ENCODE peak calls at places on chromosomes 12 and 14, in four cellular contexts. V, Q, H and K are unnamed samples.

GRCh38 chr14:58171090-58171489 is 19.1 kb upstream of the ARMH4 start:
- DNase-seq in H (peak; percentile 76), Q (peak; percentile 64), V (peak; percentile 75), K (peak; percentile 93)

GRCh38 chr12:95808146-95808545 is 17.6 kb upstream of the NTN4 start:
- DNase-seq in H (no peak), Q (no peak), V (no peak), K (no peak)

GRCh38 chr12:40058721-40059190 is 47.1 kb downstream of the SLC2A13 start:
- DNase-seq in Q (no peak), V (peak; percentile 26), H (no peak), K (no peak)

GRCh38 chr14:67704484-67705089 is 2.9 kb downstream of the RDH12 start:
- DNase-seq in H (no peak), Q (no peak), V (no peak), K (no peak)

GRCh38 chr12:15001733-15002471 is 29.1 kb downstream of the PDE6H start:
- DNase-seq in H (peak; percentile 24), V (peak; percentile 50), Q (peak; percentile 56), K (peak; percentile 86)

GRCh38 chr12:132294121-132295034 is 35.0 kb downstream of the GALNT9 start:
- DNase-seq in Q (no peak), H (no peak), V (no peak), K (no peak)

GRCh38 chr14:103654619-103655018 is 25.6 kb downstream of the KLC1 start:
- DNase-seq in V (no peak), Q (no peak), H (no peak), K (no peak)

GRCh38 chr12:102702447-102703114 is 214.5 kb downstream of the PAH start:
- DNase-seq in H (peak; percentile 29), V (peak; percentile 30), Q (peak; percentile 60), K (peak; percentile 52)

GRCh38 chr14:61570188-61570960 is 124.9 kb upstream of the HIF1A start:
- DNase-seq in Q (no peak), V (no peak), H (no peak), K (no peak)

GRCh38 chr12:87274594-87275245 is 754.5 kb downstream of the C12orf50 start:
- DNase-seq in H (no peak), Q (no peak), V (no peak), K (no peak)

GRCh38 chr14:23319746-23320583 is 1.3 kb upstream of the PABPN1 start:
- DNase-seq in Q (peak; percentile 44), V (no peak), H (no peak), K (peak; percentile 84)

GRCh38 chr12:114933428-114934160 is 249.6 kb upstream of the TBX3 start:
- DNase-seq in H (no peak), Q (no peak), V (no peak), K (no peak)

GRCh38 chr12:117680311-117680710 is 288.5 kb downstream of the KSR2 start:
- DNase-seq in V (no peak), H (no peak), Q (no peak), K (no peak)

GRCh38 chr12:109109756-109110350 is 6.5 kb upstream of the ACACB start:
- DNase-seq in V (no peak), H (no peak), Q (no peak), K (no peak)

GRCh38 chr12:64390275-64390851 is at the start of gene C12orf56:
- DNase-seq in H (peak; percentile 17), Q (no peak), V (no peak), K (no peak)

GRCh38 chr12:111429760-111430417 is 24.2 kb downstream of the SH2B3 start:
- DNase-seq in H (no peak), V (no peak), Q (no peak), K (no peak)

GRCh38 chr12:104750061-104750460 is 208.0 kb downstream of the SLC41A2 start:
- DNase-seq in H (peak; percentile 37), Q (no peak), V (no peak), K (peak; percentile 57)

GRCh38 chr12:94749890-94750289 is 99.5 kb upstream of the TMCC3 start:
- DNase-seq in H (no peak), V (no peak), Q (no peak), K (no peak)

GRCh38 chr12:105100207-105100985 is 7.1 kb upstream of the WASHC4 start:
- DNase-seq in Q (no peak), H (no peak), V (no peak), K (no peak)

GRCh38 chr12:15122349-15122748 is 98.9 kb downstream of the RERG start:
- DNase-seq in H (no peak), V (no peak), Q (no peak), K (no peak)

GRCh38 chr12:119369907-119370546 is 35.5 kb downstream of the CCDC60 start:
- DNase-seq in V (no peak), Q (no peak), H (no peak), K (no peak)

GRCh38 chr14:100282766-100283419 is 23.4 kb downstream of the SLC25A29 start:
- DNase-seq in H (peak; percentile 5), V (no peak), Q (no peak), K (no peak)

GRCh38 chr12:65643171-65643570 is 181.1 kb upstream of the HMGA2 start:
- DNase-seq in V (no peak), Q (no peak), H (no peak), K (no peak)

GRCh38 chr12:93918262-93918661 is 230.1 kb upstream of the PLXNC1 start:
- DNase-seq in V (no peak), H (no peak), Q (no peak), K (no peak)

DNA sequence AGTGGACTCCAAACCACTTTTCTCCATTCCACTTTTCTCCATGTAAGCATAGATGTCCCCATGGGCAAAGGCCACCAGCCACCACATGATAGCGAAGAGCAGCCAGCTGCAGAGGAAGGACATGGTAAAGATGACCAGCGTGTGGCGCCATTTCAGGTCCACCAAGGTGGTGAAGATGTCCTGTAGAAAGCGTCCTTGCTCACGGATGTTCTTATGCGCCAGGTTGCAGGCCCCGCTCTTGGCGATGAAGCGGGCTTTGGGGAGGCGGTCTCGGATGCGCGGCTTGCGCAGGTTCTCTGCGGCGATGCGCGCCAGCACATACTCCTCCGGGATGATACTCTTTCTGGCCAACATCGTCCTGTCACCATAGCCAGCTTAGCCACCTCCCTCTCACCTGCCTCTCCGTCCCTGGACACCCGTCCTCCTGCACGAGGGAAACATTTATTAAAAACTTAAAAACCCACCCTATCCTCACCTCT is 1.2 kb downstream of the KCNJ8 start:
- DNase-seq in V (peak; percentile 79), H (peak; percentile 34), Q (peak; percentile 52), K (peak; percentile 87)
- TF ChIP-seq POLR2A in V (peak; percentile 26), H (no peak), Q (no peak), K (no peak)

GRCh38 chr12:11486623-11487444 is 91.5 kb upstream of the PRB2 start:
- DNase-seq in V (peak; percentile 74), H (peak; percentile 79), Q (peak; percentile 62), K (peak; percentile 62)
- H3K4me3 ChIP-seq in V (no peak overlapping the region), H (no peak overlapping the region), Q (no peak overlapping the region), K (no peak overlapping the region)

DNA sequence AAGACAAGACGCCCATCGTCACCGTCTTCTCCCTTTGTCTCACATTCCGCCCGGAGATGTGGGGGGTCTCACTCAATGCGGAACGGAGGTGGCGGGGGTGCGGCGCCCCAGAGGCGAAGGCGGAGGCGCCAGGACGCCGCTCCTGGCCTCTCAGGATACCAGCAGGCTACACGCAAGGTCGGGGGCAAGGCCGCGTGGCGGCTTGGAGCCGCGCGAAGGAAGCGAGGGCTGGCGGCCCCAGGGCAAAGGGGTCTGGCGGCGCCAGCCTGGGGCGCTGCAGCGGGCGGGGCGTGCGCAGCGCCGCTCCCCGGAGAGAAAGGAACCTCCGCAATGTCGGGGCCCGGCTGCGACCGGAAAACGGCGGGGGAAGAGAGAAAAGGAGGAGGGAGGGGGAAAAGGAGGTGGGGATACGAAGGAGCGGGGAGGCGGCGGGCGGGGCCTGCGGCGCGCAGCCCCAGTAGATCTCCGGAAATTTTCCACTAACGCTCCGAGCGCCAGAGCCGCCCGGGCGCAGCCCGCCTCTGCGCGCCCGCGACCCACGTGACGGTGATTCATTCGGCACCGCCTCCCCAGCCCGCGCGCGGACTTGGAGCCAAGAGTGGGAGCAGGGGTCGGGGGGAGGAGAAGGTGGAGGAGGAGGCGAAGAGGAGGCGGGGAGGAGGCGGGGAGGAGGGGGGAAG is 10.5 kb upstream of the SLC38A2 start:
- DNase-seq in H (peak; percentile 98), Q (peak; percentile 99), V (peak; percentile 98), K (peak; percentile 100)
- TF ChIP-seq CTCF in H (no peak), Q (no peak), V (peak; percentile 23), K (no peak)

DNA sequence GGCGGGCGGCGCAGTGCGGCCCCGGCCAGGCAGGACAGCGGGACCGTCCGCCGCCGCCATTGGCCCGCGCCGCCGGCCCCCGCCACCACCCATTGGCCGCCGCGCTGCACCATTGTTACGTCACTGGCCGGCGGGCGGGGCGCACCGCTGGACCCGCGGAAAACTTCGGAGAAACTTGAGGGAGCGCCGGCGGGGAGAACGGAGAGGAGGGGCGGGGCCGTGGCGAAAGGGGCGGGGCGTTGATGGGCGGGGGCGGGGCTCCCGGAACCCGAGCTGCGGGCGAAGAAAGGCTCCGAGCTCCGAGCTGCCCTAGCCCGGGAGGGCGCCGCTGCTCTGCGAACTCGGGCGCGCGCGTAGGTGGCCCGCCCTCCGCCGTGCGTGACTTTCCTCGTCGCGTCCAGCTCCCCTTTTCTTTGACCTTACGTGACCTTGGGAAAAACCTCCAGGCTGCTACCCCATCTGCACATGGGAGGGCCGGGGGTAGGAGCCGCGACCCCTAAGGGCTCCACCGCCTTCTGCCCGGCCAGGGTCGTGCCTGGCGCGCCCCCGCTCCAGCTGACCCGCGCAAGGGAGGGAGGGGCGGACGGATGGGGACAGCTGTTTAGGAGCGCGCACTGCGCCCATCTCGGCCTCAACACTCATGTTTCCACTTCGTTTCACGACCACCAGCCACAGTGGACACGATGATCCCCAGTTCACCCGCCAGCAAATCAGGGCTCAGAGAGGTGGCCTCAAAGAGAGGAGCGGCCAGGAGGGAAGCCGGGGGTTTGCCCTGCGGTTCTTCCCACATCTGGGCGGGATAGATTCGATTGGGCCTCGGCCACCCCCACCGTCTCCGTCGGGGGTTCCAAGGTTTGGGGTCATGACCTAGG is at the start of gene ANKRD9:
- DNase-seq in V (peak; percentile 96), H (peak; percentile 97), Q (peak; percentile 96), K (peak; percentile 91)
- TF ChIP-seq POLR2A in V (peak; percentile 60), H (peak; percentile 82), Q (no peak), K (no peak)

GRCh38 chr12:34022079-34022830 is at the start of gene ALG10:
- DNase-seq in V (peak; percentile 98), H (peak; percentile 97), Q (peak; percentile 96), K (peak; percentile 99)

DNA sequence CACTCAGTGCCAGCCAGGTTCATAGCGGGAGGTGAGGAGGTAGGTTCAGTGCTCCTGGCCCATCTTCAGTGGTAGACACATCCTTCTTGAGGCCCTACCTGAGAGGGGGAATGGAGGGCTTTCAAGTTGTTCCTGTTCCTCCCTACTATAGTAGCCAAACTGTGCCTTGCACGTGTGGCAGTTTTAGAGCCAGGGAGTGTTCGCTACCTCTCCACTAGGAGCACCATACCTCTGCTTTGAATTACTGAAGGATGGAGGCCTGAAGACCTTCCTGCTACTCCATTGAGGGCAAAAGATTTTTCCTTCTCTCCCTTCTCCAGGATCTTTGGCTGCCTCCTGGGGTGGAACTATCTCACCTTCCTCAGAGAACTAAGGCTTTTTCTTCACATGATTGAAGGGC is 5.9 kb upstream of the ALG10 start:
- DNase-seq in Q (no peak), H (no peak), V (no peak), K (no peak)
- H3K4me3 ChIP-seq in Q (no peak overlapping the region), H (no peak overlapping the region), V (no peak overlapping the region), K (no peak overlapping the region)

DNA sequence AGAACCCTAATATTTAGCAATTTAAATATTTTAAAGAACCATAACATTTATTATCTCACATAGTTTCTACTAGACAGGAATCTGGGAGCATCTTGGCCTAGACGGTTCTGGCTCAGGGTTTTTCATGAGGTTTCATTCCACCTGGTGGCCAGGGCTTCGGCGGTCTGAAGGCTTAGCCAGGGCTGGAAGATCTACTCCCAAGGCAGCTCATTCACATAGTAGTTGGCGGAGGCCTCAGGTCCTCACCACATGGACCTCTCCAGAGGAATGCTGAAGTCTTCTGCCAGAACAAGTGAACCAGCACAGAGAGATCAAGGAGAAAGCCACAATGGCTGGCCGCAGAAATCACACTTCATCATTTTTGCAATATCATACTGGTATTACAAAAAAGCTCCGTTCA is 68.2 kb downstream of the SINHCAF start:
- DNase-seq in H (no peak), V (no peak), Q (no peak), K (no peak)
- TF ChIP-seq CTCF in H (no peak), V (no peak), Q (no peak), K (no peak)